ENCODE peak calls at places on chromosomes 4 and X, in nine cellular contexts. One of them, this sample, is unnamed.

GRCh38 chr4:187929024-187929423 is 66.5 kb upstream of the ZFP42 start:
- DNase-seq in kidney: no peak
- DNase-seq in mammary epithelial cell: no peak
- DNase-seq in hepatocyte: no peak
- DNase-seq in dorsolateral prefrontal cortex: no peak
- DNase-seq in H9: peak; percentile 66
- DNase-seq in pancreas: no peak
- DNase-seq in effector memory CD4-positive, alpha-beta T cell: no peak
- DNase-seq in CD4-positive, alpha-beta T cell: no peak
- DNase-seq in this sample: no peak

GRCh38 chr4:140612356-140612755 is 43.6 kb upstream of the UCP1 start:
- DNase-seq in kidney: no peak
- DNase-seq in mammary epithelial cell: no peak
- DNase-seq in hepatocyte: no peak
- DNase-seq in dorsolateral prefrontal cortex: no peak
- DNase-seq in H9: no peak
- DNase-seq in pancreas: no peak
- DNase-seq in effector memory CD4-positive, alpha-beta T cell: no peak
- DNase-seq in CD4-positive, alpha-beta T cell: no peak
- DNase-seq in this sample: no peak

GRCh38 chr4:3873446-3874415 is 107.5 kb downstream of the ADRA2C start:
- DNase-seq in kidney: no peak
- DNase-seq in mammary epithelial cell: no peak
- DNase-seq in hepatocyte: no peak
- DNase-seq in dorsolateral prefrontal cortex: peak; percentile 20
- DNase-seq in H9: peak; percentile 92
- DNase-seq in pancreas: no peak
- DNase-seq in effector memory CD4-positive, alpha-beta T cell: no peak
- DNase-seq in CD4-positive, alpha-beta T cell: no peak
- DNase-seq in this sample: no peak

GRCh38 chr4:178937130-178937529 is 1494.9 kb upstream of the AGA start:
- DNase-seq in kidney: no peak
- DNase-seq in mammary epithelial cell: no peak
- DNase-seq in hepatocyte: no peak
- DNase-seq in dorsolateral prefrontal cortex: no peak
- DNase-seq in H9: no peak
- DNase-seq in pancreas: no peak
- DNase-seq in effector memory CD4-positive, alpha-beta T cell: no peak
- DNase-seq in CD4-positive, alpha-beta T cell: no peak
- DNase-seq in this sample: no peak

GRCh38 chr4:105619193-105619931 is 66.9 kb downstream of the ARHGEF38 start:
- DNase-seq in kidney: peak; percentile 93
- DNase-seq in mammary epithelial cell: no peak
- DNase-seq in hepatocyte: peak; percentile 30
- DNase-seq in dorsolateral prefrontal cortex: peak; percentile 60
- DNase-seq in H9: no peak
- DNase-seq in pancreas: peak; percentile 94
- DNase-seq in effector memory CD4-positive, alpha-beta T cell: no peak
- DNase-seq in CD4-positive, alpha-beta T cell: no peak
- DNase-seq in this sample: no peak

GRCh38 chrX:46628406-46629371 is 55.1 kb downstream of the CHST7 start:
- DNase-seq in kidney: no peak
- DNase-seq in mammary epithelial cell: no peak
- DNase-seq in hepatocyte: no peak
- DNase-seq in dorsolateral prefrontal cortex: no peak
- DNase-seq in H9: no peak
- DNase-seq in pancreas: peak; percentile 2
- DNase-seq in effector memory CD4-positive, alpha-beta T cell: no peak
- DNase-seq in CD4-positive, alpha-beta T cell: no peak
- DNase-seq in this sample: peak; percentile 5

GRCh38 chrX:115940888-115941332 is 229.6 kb upstream of the AGTR2 start:
- DNase-seq in kidney: no peak
- DNase-seq in mammary epithelial cell: peak; percentile 74
- DNase-seq in hepatocyte: no peak
- DNase-seq in dorsolateral prefrontal cortex: peak; percentile 85
- DNase-seq in H9: peak; percentile 68
- DNase-seq in pancreas: peak; percentile 72
- DNase-seq in effector memory CD4-positive, alpha-beta T cell: no peak
- DNase-seq in CD4-positive, alpha-beta T cell: no peak
- DNase-seq in this sample: peak; percentile 50

GRCh38 chrX:40871385-40872082 is 136.2 kb upstream of the MED14 start:
- DNase-seq in kidney: no peak
- DNase-seq in mammary epithelial cell: peak; percentile 61
- DNase-seq in hepatocyte: no peak
- DNase-seq in dorsolateral prefrontal cortex: no peak
- DNase-seq in H9: no peak
- DNase-seq in pancreas: no peak
- DNase-seq in effector memory CD4-positive, alpha-beta T cell: no peak
- DNase-seq in CD4-positive, alpha-beta T cell: no peak
- DNase-seq in this sample: no peak

GRCh38 chr4:54840992-54841768 is 183.4 kb downstream of the KIT start:
- DNase-seq in kidney: no peak
- DNase-seq in mammary epithelial cell: no peak
- DNase-seq in hepatocyte: peak; percentile 44
- DNase-seq in dorsolateral prefrontal cortex: no peak
- DNase-seq in H9: no peak
- DNase-seq in pancreas: no peak
- DNase-seq in effector memory CD4-positive, alpha-beta T cell: no peak
- DNase-seq in CD4-positive, alpha-beta T cell: no peak
- DNase-seq in this sample: no peak

GRCh38 chrX:76148753-76149152 is 24.1 kb upstream of the PBDC1 start:
- DNase-seq in kidney: no peak
- DNase-seq in mammary epithelial cell: peak; percentile 30
- DNase-seq in hepatocyte: peak; percentile 12
- DNase-seq in dorsolateral prefrontal cortex: no peak
- DNase-seq in H9: peak; percentile 26
- DNase-seq in pancreas: peak; percentile 16
- DNase-seq in effector memory CD4-positive, alpha-beta T cell: peak; percentile 3
- DNase-seq in CD4-positive, alpha-beta T cell: peak; percentile 49
- DNase-seq in this sample: peak; percentile 60

GRCh38 chr4:155906554-155907247 is 3.2 kb downstream of the TDO2 start:
- DNase-seq in kidney: no peak
- DNase-seq in mammary epithelial cell: peak; percentile 55
- DNase-seq in hepatocyte: peak; percentile 71
- DNase-seq in dorsolateral prefrontal cortex: no peak
- DNase-seq in H9: no peak
- DNase-seq in pancreas: peak; percentile 11
- DNase-seq in effector memory CD4-positive, alpha-beta T cell: no peak
- DNase-seq in CD4-positive, alpha-beta T cell: no peak
- DNase-seq in this sample: no peak

GRCh38 chrX:137342969-137343368 is 223.0 kb upstream of the ZIC3 start:
- DNase-seq in kidney: no peak
- DNase-seq in mammary epithelial cell: no peak
- DNase-seq in hepatocyte: no peak
- DNase-seq in dorsolateral prefrontal cortex: no peak
- DNase-seq in H9: no peak
- DNase-seq in pancreas: no peak
- DNase-seq in effector memory CD4-positive, alpha-beta T cell: no peak
- DNase-seq in CD4-positive, alpha-beta T cell: no peak
- DNase-seq in this sample: no peak

GRCh38 chrX:133608406-133608805 is 193.1 kb upstream of the GPC4 start:
- DNase-seq in kidney: no peak
- DNase-seq in mammary epithelial cell: peak; percentile 31
- DNase-seq in hepatocyte: no peak
- DNase-seq in dorsolateral prefrontal cortex: no peak
- DNase-seq in H9: no peak
- DNase-seq in pancreas: no peak
- DNase-seq in effector memory CD4-positive, alpha-beta T cell: no peak
- DNase-seq in CD4-positive, alpha-beta T cell: no peak
- DNase-seq in this sample: no peak

GRCh38 chr4:20337261-20337664 is 85.6 kb downstream of the SLIT2 start:
- DNase-seq in kidney: no peak
- DNase-seq in mammary epithelial cell: no peak
- DNase-seq in hepatocyte: no peak
- DNase-seq in dorsolateral prefrontal cortex: no peak
- DNase-seq in H9: no peak
- DNase-seq in pancreas: no peak
- DNase-seq in effector memory CD4-positive, alpha-beta T cell: no peak
- DNase-seq in CD4-positive, alpha-beta T cell: no peak
- DNase-seq in this sample: no peak

GRCh38 chr4:59571805-59572430 is 1628.2 kb upstream of the ADGRL3 start:
- DNase-seq in kidney: no peak
- DNase-seq in mammary epithelial cell: no peak
- DNase-seq in hepatocyte: no peak
- DNase-seq in dorsolateral prefrontal cortex: no peak
- DNase-seq in H9: no peak
- DNase-seq in pancreas: no peak
- DNase-seq in effector memory CD4-positive, alpha-beta T cell: no peak
- DNase-seq in CD4-positive, alpha-beta T cell: no peak
- DNase-seq in this sample: no peak

GRCh38 chrX:94454159-94454558 is 780.2 kb downstream of the FAM133A start:
- DNase-seq in kidney: no peak
- DNase-seq in mammary epithelial cell: no peak
- DNase-seq in hepatocyte: no peak
- DNase-seq in dorsolateral prefrontal cortex: no peak
- DNase-seq in H9: no peak
- DNase-seq in pancreas: no peak
- DNase-seq in effector memory CD4-positive, alpha-beta T cell: no peak
- DNase-seq in CD4-positive, alpha-beta T cell: no peak
- DNase-seq in this sample: no peak

GRCh38 chrX:94454606-94455005 is 780.6 kb downstream of the FAM133A start:
- DNase-seq in kidney: no peak
- DNase-seq in mammary epithelial cell: no peak
- DNase-seq in hepatocyte: no peak
- DNase-seq in dorsolateral prefrontal cortex: no peak
- DNase-seq in H9: no peak
- DNase-seq in pancreas: no peak
- DNase-seq in effector memory CD4-positive, alpha-beta T cell: no peak
- DNase-seq in CD4-positive, alpha-beta T cell: no peak
- DNase-seq in this sample: no peak

DNA sequence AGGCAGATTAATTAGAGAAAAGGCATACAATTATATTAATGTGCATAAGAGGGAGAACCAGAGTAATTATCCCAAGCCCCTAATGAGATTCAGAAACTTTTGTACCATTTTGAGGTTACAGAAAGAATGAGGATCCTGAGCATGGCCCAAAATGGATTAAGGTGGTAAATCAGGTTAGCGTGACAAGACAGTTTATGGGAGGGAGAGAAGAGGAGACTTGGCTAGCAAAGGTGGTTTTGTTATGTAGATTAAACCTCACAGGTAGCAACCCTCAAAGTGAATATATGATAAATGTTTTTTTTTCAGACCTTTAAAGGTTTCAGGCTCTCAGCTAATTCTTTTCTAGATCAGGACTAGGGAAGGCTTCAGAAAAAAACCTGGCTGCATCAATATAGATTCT is 781.8 kb downstream of the FAM133A start:
- DNase-seq in kidney: no peak
- DNase-seq in mammary epithelial cell: no peak
- DNase-seq in hepatocyte: no peak
- DNase-seq in dorsolateral prefrontal cortex: no peak
- DNase-seq in H9: no peak
- DNase-seq in pancreas: no peak
- DNase-seq in effector memory CD4-positive, alpha-beta T cell: no peak
- DNase-seq in CD4-positive, alpha-beta T cell: no peak
- DNase-seq in this sample: no peak
- H3K27ac ChIP-seq in kidney: no peak overlapping the region
- H3K27ac ChIP-seq in mammary epithelial cell: no peak overlapping the region
- H3K27ac ChIP-seq in hepatocyte: no peak overlapping the region
- H3K27ac ChIP-seq in dorsolateral prefrontal cortex: no peak overlapping the region
- H3K27ac ChIP-seq in H9: peak overlapping the region; percentile 55
- H3K27ac ChIP-seq in pancreas: no peak overlapping the region
- H3K27ac ChIP-seq in effector memory CD4-positive, alpha-beta T cell: no peak overlapping the region
- H3K27ac ChIP-seq in CD4-positive, alpha-beta T cell: no peak overlapping the region
- H3K27ac ChIP-seq in this sample: no peak overlapping the region

DNA sequence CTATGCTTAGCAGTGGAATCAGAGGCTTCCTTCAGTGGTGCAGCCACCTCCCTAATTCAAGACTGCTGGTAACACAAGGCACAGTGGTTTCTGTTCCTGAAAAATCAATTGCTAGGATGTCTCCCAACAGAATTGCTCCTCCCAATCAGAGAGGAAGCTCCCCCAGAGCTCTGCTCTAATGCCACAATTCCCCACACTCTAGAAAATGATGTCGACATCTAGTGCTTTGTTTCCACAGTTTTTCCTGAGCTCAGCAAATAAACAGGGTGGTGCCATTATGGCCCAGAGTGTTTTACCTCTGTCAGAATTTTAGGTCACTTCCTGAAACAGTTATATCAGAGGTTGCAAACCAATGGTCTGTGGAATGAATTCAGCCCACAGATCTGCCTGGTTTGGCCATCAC is 24.7 kb downstream of the TAB3 start:
- DNase-seq in kidney: no peak
- DNase-seq in mammary epithelial cell: no peak
- DNase-seq in hepatocyte: no peak
- DNase-seq in dorsolateral prefrontal cortex: no peak
- DNase-seq in H9: no peak
- DNase-seq in pancreas: no peak
- DNase-seq in effector memory CD4-positive, alpha-beta T cell: no peak
- DNase-seq in CD4-positive, alpha-beta T cell: no peak
- DNase-seq in this sample: no peak
- H3K27ac ChIP-seq in kidney: no peak overlapping the region
- H3K27ac ChIP-seq in mammary epithelial cell: no peak overlapping the region
- H3K27ac ChIP-seq in hepatocyte: no peak overlapping the region
- H3K27ac ChIP-seq in dorsolateral prefrontal cortex: no peak overlapping the region
- H3K27ac ChIP-seq in H9: no peak overlapping the region
- H3K27ac ChIP-seq in pancreas: no peak overlapping the region
- H3K27ac ChIP-seq in effector memory CD4-positive, alpha-beta T cell: no peak overlapping the region
- H3K27ac ChIP-seq in CD4-positive, alpha-beta T cell: no peak overlapping the region
- H3K27ac ChIP-seq in this sample: no peak overlapping the region

DNA sequence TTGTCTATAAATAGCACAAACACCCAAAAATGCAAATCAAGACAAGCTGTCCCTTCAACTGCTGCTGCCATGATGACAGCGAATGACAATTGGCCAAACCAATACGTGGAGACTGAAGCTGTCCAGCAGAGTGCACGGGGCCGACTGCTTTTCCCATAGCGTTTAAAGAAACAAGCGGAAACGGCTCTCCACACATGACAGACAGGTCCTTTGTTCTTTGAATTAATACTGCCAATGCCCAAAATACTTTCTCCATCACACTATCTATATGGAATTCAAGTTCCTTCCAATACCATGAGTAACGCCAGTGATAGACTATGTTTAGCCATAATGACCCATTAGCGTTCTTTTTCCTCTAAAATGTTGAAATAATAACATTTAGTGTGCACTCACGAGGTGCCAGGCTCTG is 35.5 kb downstream of the AFAP1 start:
- DNase-seq in kidney: no peak
- DNase-seq in mammary epithelial cell: no peak
- DNase-seq in hepatocyte: no peak
- DNase-seq in dorsolateral prefrontal cortex: no peak
- DNase-seq in H9: no peak
- DNase-seq in pancreas: no peak
- DNase-seq in effector memory CD4-positive, alpha-beta T cell: no peak
- DNase-seq in CD4-positive, alpha-beta T cell: no peak
- DNase-seq in this sample: no peak
- H3K27ac ChIP-seq in kidney: no peak overlapping the region
- H3K27ac ChIP-seq in mammary epithelial cell: no peak overlapping the region
- H3K27ac ChIP-seq in hepatocyte: peak overlapping the region; percentile 20
- H3K27ac ChIP-seq in dorsolateral prefrontal cortex: peak overlapping the region; percentile 79
- H3K27ac ChIP-seq in H9: no peak overlapping the region
- H3K27ac ChIP-seq in pancreas: no peak overlapping the region
- H3K27ac ChIP-seq in effector memory CD4-positive, alpha-beta T cell: no peak overlapping the region
- H3K27ac ChIP-seq in CD4-positive, alpha-beta T cell: no peak overlapping the region
- H3K27ac ChIP-seq in this sample: no peak overlapping the region

DNA sequence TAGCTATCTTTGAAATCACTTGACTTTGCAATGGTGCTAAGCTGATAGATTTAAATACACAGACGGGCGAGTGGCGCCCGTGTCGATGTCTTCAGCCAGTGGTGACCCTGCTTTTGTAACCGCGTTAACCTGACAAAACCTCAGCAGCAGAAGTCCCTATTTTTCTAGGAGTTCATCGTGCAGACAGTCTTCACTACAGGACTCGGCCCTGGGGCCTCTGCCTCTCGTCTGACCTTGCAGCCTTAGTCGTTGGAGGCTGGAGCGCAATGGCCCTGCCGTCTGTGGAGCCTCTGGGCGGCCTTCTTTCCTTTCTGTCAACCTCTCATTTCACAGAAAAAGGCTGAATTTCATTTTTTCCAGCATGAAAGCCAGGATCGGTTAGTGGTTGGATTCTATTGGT is 57.9 kb downstream of the CPLX1 start:
- DNase-seq in kidney: peak; percentile 37
- DNase-seq in mammary epithelial cell: no peak
- DNase-seq in hepatocyte: no peak
- DNase-seq in dorsolateral prefrontal cortex: no peak
- DNase-seq in H9: no peak
- DNase-seq in pancreas: no peak
- DNase-seq in effector memory CD4-positive, alpha-beta T cell: no peak
- DNase-seq in CD4-positive, alpha-beta T cell: no peak
- DNase-seq in this sample: no peak
- H3K27ac ChIP-seq in kidney: no peak overlapping the region
- H3K27ac ChIP-seq in mammary epithelial cell: no peak overlapping the region
- H3K27ac ChIP-seq in hepatocyte: no peak overlapping the region
- H3K27ac ChIP-seq in dorsolateral prefrontal cortex: peak overlapping the region; percentile 4
- H3K27ac ChIP-seq in H9: no peak overlapping the region
- H3K27ac ChIP-seq in pancreas: no peak overlapping the region
- H3K27ac ChIP-seq in effector memory CD4-positive, alpha-beta T cell: no peak overlapping the region
- H3K27ac ChIP-seq in CD4-positive, alpha-beta T cell: no peak overlapping the region
- H3K27ac ChIP-seq in this sample: no peak overlapping the region

This sample was measured in OCI-LY7.